ENCODE peak calls at places on chromosomes 13 and 19, in seven cellular contexts. One of them, this sample, is unnamed.

GRCh38 chr19:17942582-17943283 is 9.9 kb downstream of the CCDC124 start:
- DNase-seq in left cardiac atrium: no peak
- DNase-seq in BJ: no peak
- DNase-seq in aorta: no peak
- DNase-seq in mesothelial cell of epicardium: no peak
- DNase-seq in neural crest cell: no peak
- DNase-seq in T-helper 1 cell: no peak
- DNase-seq in this sample: no peak

GRCh38 chr19:2455481-2456300 is 1.1 kb downstream of the LMNB2 start:
- DNase-seq in left cardiac atrium: peak; percentile 51
- DNase-seq in BJ: no peak
- DNase-seq in aorta: peak; percentile 59
- DNase-seq in mesothelial cell of epicardium: no peak
- DNase-seq in neural crest cell: no peak
- DNase-seq in T-helper 1 cell: peak; percentile 42
- DNase-seq in this sample: no peak

GRCh38 chr19:3433313-3433712 is 47.0 kb downstream of the SMIM24 start:
- DNase-seq in left cardiac atrium: no peak
- DNase-seq in BJ: no peak
- DNase-seq in aorta: no peak
- DNase-seq in mesothelial cell of epicardium: no peak
- DNase-seq in neural crest cell: no peak
- DNase-seq in T-helper 1 cell: no peak
- DNase-seq in this sample: no peak

GRCh38 chr19:40565910-40566495 is 10.7 kb upstream of the SHKBP1 start:
- DNase-seq in left cardiac atrium: no peak
- DNase-seq in BJ: no peak
- DNase-seq in aorta: no peak
- DNase-seq in mesothelial cell of epicardium: no peak
- DNase-seq in neural crest cell: no peak
- DNase-seq in T-helper 1 cell: no peak
- DNase-seq in this sample: no peak

GRCh38 chr13:31200636-31200970 is 828 bp downstream of the B3GLCT start:
- DNase-seq in left cardiac atrium: peak; percentile 63
- DNase-seq in BJ: no peak
- DNase-seq in aorta: peak; percentile 69
- DNase-seq in mesothelial cell of epicardium: peak; percentile 37
- DNase-seq in neural crest cell: peak; percentile 47
- DNase-seq in T-helper 1 cell: peak; percentile 31
- DNase-seq in this sample: no peak

GRCh38 chr13:26058704-26059103 is 6.9 kb upstream of the SHISA2 start:
- DNase-seq in left cardiac atrium: no peak
- DNase-seq in BJ: no peak
- DNase-seq in aorta: no peak
- DNase-seq in mesothelial cell of epicardium: no peak
- DNase-seq in neural crest cell: no peak
- DNase-seq in T-helper 1 cell: no peak
- DNase-seq in this sample: no peak

GRCh38 chr19:38733493-38734175 is 10.6 kb downstream of the CAPN12 start:
- DNase-seq in left cardiac atrium: no peak
- DNase-seq in BJ: no peak
- DNase-seq in aorta: peak; percentile 51
- DNase-seq in mesothelial cell of epicardium: no peak
- DNase-seq in neural crest cell: no peak
- DNase-seq in T-helper 1 cell: no peak
- DNase-seq in this sample: no peak

GRCh38 chr19:45455707-45456499 is 11.9 kb upstream of the FOSB start:
- DNase-seq in left cardiac atrium: peak; percentile 92
- DNase-seq in BJ: peak; percentile 99
- DNase-seq in aorta: peak; percentile 96
- DNase-seq in mesothelial cell of epicardium: peak; percentile 80
- DNase-seq in neural crest cell: no peak
- DNase-seq in T-helper 1 cell: peak; percentile 41
- DNase-seq in this sample: peak; percentile 97

GRCh38 chr13:74289130-74289529 is 154.9 kb upstream of the KLF12 start:
- DNase-seq in left cardiac atrium: no peak
- DNase-seq in BJ: no peak
- DNase-seq in aorta: no peak
- DNase-seq in mesothelial cell of epicardium: no peak
- DNase-seq in neural crest cell: no peak
- DNase-seq in T-helper 1 cell: no peak
- DNase-seq in this sample: no peak

GRCh38 chr13:39448831-39449230 is 154.2 kb downstream of the LHFPL6 start:
- DNase-seq in left cardiac atrium: no peak
- DNase-seq in BJ: no peak
- DNase-seq in aorta: no peak
- DNase-seq in mesothelial cell of epicardium: no peak
- DNase-seq in neural crest cell: no peak
- DNase-seq in T-helper 1 cell: no peak
- DNase-seq in this sample: no peak

GRCh38 chr13:38637576-38637975 is 49.3 kb upstream of the FREM2 start:
- DNase-seq in left cardiac atrium: no peak
- DNase-seq in BJ: no peak
- DNase-seq in aorta: no peak
- DNase-seq in mesothelial cell of epicardium: no peak
- DNase-seq in neural crest cell: no peak
- DNase-seq in T-helper 1 cell: no peak
- DNase-seq in this sample: no peak

GRCh38 chr19:51573331-51573730 is 2.2 kb downstream of the ZNF175 start:
- DNase-seq in left cardiac atrium: no peak
- DNase-seq in BJ: no peak
- DNase-seq in aorta: no peak
- DNase-seq in mesothelial cell of epicardium: no peak
- DNase-seq in neural crest cell: no peak
- DNase-seq in T-helper 1 cell: no peak
- DNase-seq in this sample: no peak

GRCh38 chr19:55369651-55370304 is 485 bp downstream of the IL11 start:
- DNase-seq in left cardiac atrium: no peak
- DNase-seq in BJ: no peak
- DNase-seq in aorta: peak; percentile 47
- DNase-seq in mesothelial cell of epicardium: no peak
- DNase-seq in neural crest cell: peak; percentile 55
- DNase-seq in T-helper 1 cell: peak; percentile 27
- DNase-seq in this sample: no peak

GRCh38 chr13:110915874-110916670 is 1.2 kb upstream of the ANKRD10 start:
- DNase-seq in left cardiac atrium: no peak
- DNase-seq in BJ: peak; percentile 28
- DNase-seq in aorta: no peak
- DNase-seq in mesothelial cell of epicardium: no peak
- DNase-seq in neural crest cell: no peak
- DNase-seq in T-helper 1 cell: no peak
- DNase-seq in this sample: peak; percentile 51

GRCh38 chr19:41563847-41564514 is 12.0 kb upstream of the CEACAM21 start:
- DNase-seq in left cardiac atrium: no peak
- DNase-seq in BJ: no peak
- DNase-seq in aorta: no peak
- DNase-seq in mesothelial cell of epicardium: no peak
- DNase-seq in neural crest cell: no peak
- DNase-seq in T-helper 1 cell: peak; percentile 52
- DNase-seq in this sample: no peak

GRCh38 chr13:79782541-79783216 is 301.7 kb downstream of the NDFIP2 start:
- DNase-seq in left cardiac atrium: peak; percentile 76
- DNase-seq in BJ: no peak
- DNase-seq in aorta: peak; percentile 53
- DNase-seq in mesothelial cell of epicardium: no peak
- DNase-seq in neural crest cell: peak; percentile 70
- DNase-seq in T-helper 1 cell: no peak
- DNase-seq in this sample: no peak

GRCh38 chr19:18713550-18714117 is 30.2 kb downstream of the CRTC1 start:
- DNase-seq in left cardiac atrium: no peak
- DNase-seq in BJ: no peak
- DNase-seq in aorta: no peak
- DNase-seq in mesothelial cell of epicardium: no peak
- DNase-seq in neural crest cell: no peak
- DNase-seq in T-helper 1 cell: no peak
- DNase-seq in this sample: no peak

GRCh38 chr19:31648347-31648746 is 299.1 kb upstream of the TSHZ3 start:
- DNase-seq in left cardiac atrium: no peak
- DNase-seq in BJ: no peak
- DNase-seq in aorta: no peak
- DNase-seq in mesothelial cell of epicardium: no peak
- DNase-seq in neural crest cell: no peak
- DNase-seq in T-helper 1 cell: no peak
- DNase-seq in this sample: no peak

GRCh38 chr13:33053397-33054066 is 37.3 kb downstream of the KL start:
- DNase-seq in left cardiac atrium: no peak
- DNase-seq in BJ: no peak
- DNase-seq in aorta: no peak
- DNase-seq in mesothelial cell of epicardium: no peak
- DNase-seq in neural crest cell: no peak
- DNase-seq in T-helper 1 cell: no peak
- DNase-seq in this sample: no peak

GRCh38 chr13:109787135-109787954 is 962 bp upstream of the IRS2 start:
- DNase-seq in left cardiac atrium: peak; percentile 58
- DNase-seq in BJ: no peak
- DNase-seq in aorta: no peak
- DNase-seq in mesothelial cell of epicardium: no peak
- DNase-seq in neural crest cell: peak; percentile 46
- DNase-seq in T-helper 1 cell: peak; percentile 18
- DNase-seq in this sample: no peak

GRCh38 chr13:84648069-84648640 is 765.9 kb upstream of the SLITRK1 start:
- DNase-seq in left cardiac atrium: no peak
- DNase-seq in BJ: no peak
- DNase-seq in aorta: no peak
- DNase-seq in mesothelial cell of epicardium: no peak
- DNase-seq in neural crest cell: no peak
- DNase-seq in T-helper 1 cell: no peak
- DNase-seq in this sample: no peak

GRCh38 chr19:21022996-21023395 is 2.5 kb downstream of the ZNF430 start:
- DNase-seq in left cardiac atrium: no peak
- DNase-seq in BJ: peak; percentile 13
- DNase-seq in aorta: no peak
- DNase-seq in mesothelial cell of epicardium: no peak
- DNase-seq in neural crest cell: no peak
- DNase-seq in T-helper 1 cell: no peak
- DNase-seq in this sample: peak; percentile 40

GRCh38 chr13:97341135-97341534 is 92.8 kb upstream of the RAP2A start:
- DNase-seq in left cardiac atrium: no peak
- DNase-seq in BJ: no peak
- DNase-seq in aorta: no peak
- DNase-seq in mesothelial cell of epicardium: no peak
- DNase-seq in neural crest cell: no peak
- DNase-seq in T-helper 1 cell: no peak
- DNase-seq in this sample: no peak

GRCh38 chr19:7975037-7975436 is 30.4 kb downstream of the ELAVL1 start:
- DNase-seq in left cardiac atrium: peak; percentile 53
- DNase-seq in BJ: no peak
- DNase-seq in aorta: no peak
- DNase-seq in mesothelial cell of epicardium: no peak
- DNase-seq in neural crest cell: no peak
- DNase-seq in T-helper 1 cell: no peak
- DNase-seq in this sample: no peak

GRCh38 chr13:83634601-83635000 is 247.7 kb downstream of the SLITRK1 start:
- DNase-seq in left cardiac atrium: no peak
- DNase-seq in BJ: no peak
- DNase-seq in aorta: no peak
- DNase-seq in mesothelial cell of epicardium: no peak
- DNase-seq in neural crest cell: no peak
- DNase-seq in T-helper 1 cell: no peak
- DNase-seq in this sample: no peak